ENCODE peak calls at places on chromosomes 7 and 10, in five cellular contexts. I is mesendoderm, N is SJSA1, J is PC-3, Q is AG04449. F is an unnamed sample.
A peak's percentile ranks its signal among the peaks of the same experiment; 100 is the strongest.

GRCh38 chr7:144437370-144438191 is 34.1 kb upstream of the NOBOX start:
- DNase-seq in Q (peak; percentile 10), I (peak; percentile 70), N (peak; percentile 18), J (peak; percentile 88), F (peak; percentile 88)

GRCh38 chr10:50596897-50597296 is 26.9 kb downstream of the SGMS1 start:
- DNase-seq in J (no peak), I (no peak), Q (no peak), N (no peak), F (no peak)

GRCh38 chr7:106071356-106071998 is 40.6 kb downstream of the SYPL1 start:
- DNase-seq in Q (no peak), N (no peak), I (peak; percentile 96), J (peak; percentile 85), F (peak; percentile 95)

GRCh38 chr10:8508882-8509281 is 454.4 kb downstream of the GATA3 start:
- DNase-seq in I (no peak), N (no peak), Q (no peak), J (no peak), F (no peak)

GRCh38 chr7:107966701-107967100 is 36.3 kb downstream of the LAMB1 start:
- DNase-seq in N (peak; percentile 97), I (peak; percentile 91), Q (peak; percentile 63), J (peak; percentile 89), F (peak; percentile 94)

GRCh38 chr7:88307841-88308240 is 1.1 kb upstream of the STEAP4 start:
- DNase-seq in N (no peak), I (no peak), Q (no peak), J (no peak), F (peak; percentile 60)

GRCh38 chr7:146539836-146540235 is 423.2 kb downstream of the CNTNAP2 start:
- DNase-seq in J (no peak), I (no peak), N (no peak), Q (no peak), F (no peak)

GRCh38 chr7:1946025-1946424 is 275.9 kb downstream of the ELFN1 start:
- DNase-seq in Q (no peak), I (no peak), N (no peak), J (no peak), F (no peak)

GRCh38 chr10:131857156-131858117 is 43.4 kb upstream of the PPP2R2D start:
- DNase-seq in I (no peak), N (no peak), J (no peak), Q (no peak), F (no peak)

GRCh38 chr7:123819001-123819400 is 26.0 kb upstream of the HYAL4 start:
- DNase-seq in N (no peak), I (peak; percentile 67), Q (no peak), J (peak; percentile 48), F (peak; percentile 70)

GRCh38 chr10:76459016-76459415 is 1027.6 kb downstream of the LRMDA start:
- DNase-seq in J (no peak), N (no peak), Q (no peak), I (no peak), F (no peak)

GRCh38 chr10:28219241-28219640 is 83.6 kb downstream of the MPP7 start:
- DNase-seq in J (peak; percentile 29), Q (peak; percentile 69), I (no peak), N (peak; percentile 20), F (no peak)

GRCh38 chr10:130047336-130047735 is 63.3 kb downstream of the C10orf143 start:
- DNase-seq in N (no peak), I (no peak), Q (no peak), J (no peak), F (no peak)

GRCh38 chr10:124007102-124007772 is 86.2 kb downstream of the CHST15 start:
- DNase-seq in N (no peak), I (no peak), Q (no peak), J (no peak), F (no peak)

GRCh38 chr10:132319853-132320669 is 11.9 kb upstream of the LRRC27 start:
- DNase-seq in J (peak; percentile 81), N (peak; percentile 71), I (no peak), Q (peak; percentile 57), F (peak; percentile 87)

GRCh38 chr10:64277536-64277935 is 756.3 kb downstream of the REEP3 start:
- DNase-seq in Q (no peak), J (no peak), I (no peak), N (no peak), F (no peak)

GRCh38 chr7:26090927-26091519 is 61.0 kb upstream of the NFE2L3 start:
- DNase-seq in I (peak; percentile 84), N (peak; percentile 53), J (peak; percentile 60), Q (peak; percentile 26), F (peak; percentile 68)

GRCh38 chr10:44512345-44513095 is 127.6 kb upstream of the CXCL12 start:
- DNase-seq in I (no peak), N (no peak), J (no peak), Q (no peak), F (no peak)

GRCh38 chr7:28163955-28164354 is 16.6 kb downstream of the JAZF1 start:
- DNase-seq in I (no peak), N (no peak), Q (peak; percentile 82), J (no peak), F (no peak)

GRCh38 chr10:4652111-4653010 is 173.6 kb upstream of the AKR1E2 start:
- DNase-seq in N (no peak), I (no peak), Q (no peak), J (no peak), F (peak; percentile 54)

GRCh38 chr10:6178581-6178980 is 24.2 kb upstream of the PFKFB3 start:
- DNase-seq in Q (no peak), I (no peak), J (no peak), N (no peak), F (no peak)

GRCh38 chr10:62599161-62599560 is 205.4 kb upstream of the ADO start:
- DNase-seq in Q (no peak), N (no peak), J (no peak), I (no peak), F (no peak)
- H3K4me3 ChIP-seq in Q (no peak overlapping the region), N (no peak overlapping the region), J (no peak overlapping the region), I (no peak overlapping the region), F (no peak overlapping the region)

GRCh38 chr7:363626-364025 is 73.7 kb downstream of the FOXL3 start:
- DNase-seq in N (no peak), Q (no peak), I (no peak), J (no peak), F (no peak)

GRCh38 chr7:364536-364935 is 74.6 kb downstream of the FOXL3 start:
- DNase-seq in I (no peak), N (no peak), J (no peak), Q (no peak), F (no peak)

GRCh38 chr7:360454-361100 is 70.6 kb downstream of the FOXL3 start:
- DNase-seq in I (no peak), N (no peak), Q (no peak), J (no peak), F (no peak)

GRCh38 chr7:361680-362415 is 71.9 kb downstream of the FOXL3 start:
- DNase-seq in N (no peak), I (no peak), J (no peak), Q (no peak), F (no peak)

GRCh38 chr7:362416-363096 is 72.6 kb downstream of the FOXL3 start:
- DNase-seq in J (peak; percentile 12), I (no peak), N (no peak), Q (no peak), F (peak; percentile 14)
- H3K4me3 ChIP-seq in J (peak overlapping the region; percentile 45), I (no peak overlapping the region), N (no peak overlapping the region), Q (peak overlapping the region; percentile 25), F (no peak overlapping the region)

DNA sequence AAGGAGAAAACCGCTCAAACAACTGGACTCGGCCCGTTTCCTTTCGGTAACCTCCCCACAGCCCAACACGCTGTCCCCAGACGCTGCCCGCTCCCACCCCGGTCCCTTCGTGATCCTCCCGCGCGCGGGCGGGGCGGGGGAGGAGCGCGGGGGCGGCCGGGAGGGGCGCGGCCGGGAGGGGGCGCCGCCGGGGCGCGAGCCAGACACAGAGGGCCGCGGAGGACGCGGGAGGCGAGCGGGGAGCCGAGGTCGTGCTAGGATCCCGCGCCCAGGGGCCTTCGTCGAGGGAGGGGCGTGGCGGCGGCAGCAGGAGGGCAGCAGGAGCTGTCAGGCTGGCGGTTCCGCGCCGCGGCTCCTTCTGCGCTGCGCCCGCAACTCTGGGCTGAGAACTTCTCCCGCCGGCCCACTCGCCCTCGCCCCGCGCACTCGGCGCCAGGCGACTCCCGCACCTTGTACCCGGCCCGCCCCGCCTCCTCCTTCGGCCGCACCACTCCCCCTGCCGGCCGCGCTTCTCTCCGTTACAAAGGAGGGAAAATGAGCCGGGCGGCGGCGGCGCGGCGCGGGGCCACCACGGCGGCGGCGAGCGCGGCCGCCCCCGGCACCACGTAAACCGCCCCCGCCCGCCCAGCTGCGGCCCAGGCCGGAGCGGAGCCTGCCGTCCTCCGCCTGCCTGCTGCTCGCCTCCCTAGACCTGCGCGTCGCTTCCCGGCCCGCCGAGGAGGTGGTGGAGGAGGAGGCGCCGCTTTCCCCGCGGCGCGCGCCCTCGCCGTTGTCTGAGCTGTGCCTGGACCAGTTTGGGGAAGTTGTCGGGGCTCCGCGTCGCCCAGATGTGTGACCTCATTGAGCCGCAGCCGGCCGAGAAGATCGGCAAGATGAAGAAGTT is at the start of gene CDK14:
- DNase-seq in N (peak; percentile 83), Q (no peak), I (peak; percentile 83), J (peak; percentile 59), F (peak; percentile 77)
- H3K4me3 ChIP-seq in N (peak within 1 kb of the TSS; percentile 87), Q (peak within 1 kb of the TSS; percentile 72), I (peak within 1 kb of the TSS; percentile 79), J (peak within 1 kb of the TSS; percentile 90), F (peak within 1 kb of the TSS; percentile 76)

DNA sequence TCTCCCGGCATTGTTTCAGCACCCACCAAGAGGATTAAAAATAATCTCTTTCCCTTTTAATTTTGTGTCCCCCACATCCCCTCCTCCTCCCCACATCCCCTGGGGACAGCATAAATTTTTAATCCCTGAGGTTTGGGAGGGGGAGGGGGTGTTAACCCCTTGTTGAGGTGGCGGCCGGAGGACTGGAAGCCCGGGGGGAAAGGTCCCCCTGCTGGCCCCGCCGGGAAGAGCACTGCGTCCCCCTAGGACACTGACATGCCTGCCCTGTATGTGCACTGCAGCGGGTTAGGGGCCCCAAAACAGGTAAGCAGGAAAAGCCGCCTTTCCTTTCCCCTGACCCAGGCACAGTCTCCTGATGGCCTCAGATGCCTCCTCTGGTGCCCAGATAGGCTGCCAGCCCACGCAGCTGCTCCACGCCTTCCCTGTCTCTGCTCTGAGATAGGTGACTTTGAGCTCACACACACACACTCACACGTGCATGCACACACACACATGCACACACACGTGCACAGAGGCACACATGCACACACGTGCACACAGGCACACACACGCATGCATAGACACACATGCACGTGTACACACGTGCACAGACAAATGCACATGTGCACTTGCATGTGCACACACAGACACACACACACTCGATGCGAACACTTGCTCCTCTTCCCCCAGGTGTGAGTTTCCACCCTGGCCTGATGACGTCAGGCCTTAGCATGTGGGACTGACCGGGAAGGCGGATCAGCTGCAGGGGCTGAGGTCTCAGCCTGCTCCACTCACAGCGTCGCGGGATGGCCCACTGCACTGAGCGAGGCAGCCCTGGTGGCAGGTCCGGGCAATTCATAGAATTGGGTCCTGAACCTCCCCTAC is 12.3 kb downstream of the CNPY1 start:
- DNase-seq in N (no peak), Q (no peak), J (no peak), I (peak; percentile 78), F (no peak)
- H3K4me3 ChIP-seq in N (no peak overlapping the region), Q (no peak overlapping the region), J (peak overlapping the region; percentile 58), I (no peak overlapping the region), F (no peak overlapping the region)

F was measured in epithelial cell of esophagus.